ENCODE peak calls at places on chromosomes 16 and 17, in nine cellular contexts. J is sigmoid colon; D is ascending aorta; W is hepatocyte; E is tibial artery; Q is endothelial cell of umbilical vein; L is naive thymus-derived CD4-positive, alpha-beta T cell; G is neural progenitor cell; X is thyroid gland. A is an unnamed sample.

GRCh38 chr17:48596000-48596734 is 2.6 kb upstream of the HOXB5 start:
- DNase-seq in J (no peak), D (no peak), W (peak; percentile 33), E (no peak), Q (no peak), L (no peak), G (no peak), X (no peak), A (no peak)

GRCh38 chr17:8995711-8996110 is 25.6 kb upstream of the NTN1 start:
- DNase-seq in J (no peak), D (no peak), W (no peak), E (no peak), Q (no peak), L (no peak), G (peak; percentile 42), X (no peak), A (no peak)

GRCh38 chr16:89122322-89122831 is 28.7 kb downstream of the ACSF3 start:
- DNase-seq in J (no peak), D (no peak), W (no peak), E (no peak), Q (no peak), L (peak; percentile 86), G (no peak), X (peak; percentile 44), A (no peak)

GRCh38 chr17:65389956-65390355 is 171.5 kb downstream of the AXIN2 start:
- DNase-seq in J (no peak), D (no peak), W (no peak), E (no peak), Q (no peak), L (no peak), G (no peak), X (no peak), A (peak; percentile 33)

GRCh38 chr17:66184392-66184791 is 7.5 kb downstream of the CEP112 start:
- DNase-seq in J (no peak), D (no peak), W (no peak), E (no peak), Q (no peak), L (no peak), G (no peak), X (no peak), A (no peak)

GRCh38 chr17:56992364-56992763 is 14.4 kb downstream of the SCPEP1 start:
- DNase-seq in J (no peak), D (no peak), W (no peak), E (no peak), Q (no peak), L (no peak), G (no peak), X (no peak), A (no peak)

GRCh38 chr16:67244387-67245188 is 2.7 kb downstream of the FHOD1 start:
- DNase-seq in J (peak; percentile 83), D (peak; percentile 89), W (peak; percentile 55), E (peak; percentile 81), Q (peak; percentile 76), L (peak; percentile 83), G (no peak), X (peak; percentile 26), A (peak; percentile 95)

GRCh38 chr17:48732688-48733629 is 4.4 kb upstream of the HOXB13 start:
- DNase-seq in J (peak; percentile 53), D (no peak), W (no peak), E (no peak), Q (no peak), L (no peak), G (peak; percentile 50), X (no peak), A (no peak)

GRCh38 chr17:77685881-77686486 is 272.5 kb upstream of the TNRC6C start:
- DNase-seq in J (peak; percentile 5), D (peak; percentile 13), W (no peak), E (no peak), Q (no peak), L (no peak), G (no peak), X (no peak), A (no peak)

GRCh38 chr16:1420111-1420539 is 422 bp downstream of the UQCC4 start:
- DNase-seq in J (no peak), D (no peak), W (peak; percentile 19), E (no peak), Q (no peak), L (peak; percentile 30), G (no peak), X (no peak), A (no peak)

GRCh38 chr17:46157443-46158107 is 35.7 kb downstream of the KANSL1 start:
- DNase-seq in J (no peak), D (no peak), W (no peak), E (no peak), Q (peak; percentile 63), L (no peak), G (no peak), X (no peak), A (no peak)

GRCh38 chr17:82664701-82665182 is 16.5 kb upstream of the WDR45B start:
- DNase-seq in J (no peak), D (no peak), W (no peak), E (no peak), Q (no peak), L (no peak), G (peak; percentile 44), X (no peak), A (no peak)

GRCh38 chr17:73401911-73402310 is 90.1 kb upstream of the CDC42EP4 start:
- DNase-seq in J (no peak), D (no peak), W (no peak), E (no peak), Q (no peak), L (no peak), G (peak; percentile 28), X (no peak), A (no peak)

GRCh38 chr16:67399218-67399733 is 6.0 kb upstream of the TPPP3 start:
- DNase-seq in J (no peak), D (no peak), W (peak; percentile 72), E (no peak), Q (peak; percentile 47), L (no peak), G (peak; percentile 90), X (peak; percentile 53), A (peak; percentile 54)

GRCh38 chr17:17107281-17107680 is 65.0 kb downstream of the MPRIP start:
- DNase-seq in J (no peak), D (no peak), W (no peak), E (no peak), Q (no peak), L (no peak), G (no peak), X (no peak), A (no peak)

GRCh38 chr17:17109896-17110295 is 67.6 kb downstream of the MPRIP start:
- DNase-seq in J (no peak), D (no peak), W (no peak), E (peak; percentile 41), Q (no peak), L (no peak), G (no peak), X (peak; percentile 77), A (no peak)

GRCh38 chr17:17109231-17109630 is 67.0 kb downstream of the MPRIP start:
- DNase-seq in J (no peak), D (no peak), W (no peak), E (no peak), Q (no peak), L (no peak), G (no peak), X (peak; percentile 48), A (no peak)

GRCh38 chr17:17107891-17108680 is 65.8 kb downstream of the MPRIP start:
- DNase-seq in J (no peak), D (no peak), W (no peak), E (no peak), Q (no peak), L (no peak), G (no peak), X (no peak), A (no peak)

GRCh38 chr17:17108681-17109049 is 66.4 kb downstream of the MPRIP start:
- DNase-seq in J (no peak), D (no peak), W (no peak), E (peak; percentile 41), Q (no peak), L (no peak), G (no peak), X (peak; percentile 77), A (no peak)
- H3K4me1 ChIP-seq in J (peaks cover 66% of the 10 kb centered on the region), D (peaks cover 11% of the 10 kb centered on the region), W (peaks cover 31% of the 10 kb centered on the region), E (peaks cover 62% of the 10 kb centered on the region), Q (no peaks in the 10 kb centered on the region), L (peaks cover 35% of the 10 kb centered on the region), G (peaks cover 19% of the 10 kb centered on the region), X (peaks cover 82% of the 10 kb centered on the region), A (peaks cover 3% of the 10 kb centered on the region)

DNA sequence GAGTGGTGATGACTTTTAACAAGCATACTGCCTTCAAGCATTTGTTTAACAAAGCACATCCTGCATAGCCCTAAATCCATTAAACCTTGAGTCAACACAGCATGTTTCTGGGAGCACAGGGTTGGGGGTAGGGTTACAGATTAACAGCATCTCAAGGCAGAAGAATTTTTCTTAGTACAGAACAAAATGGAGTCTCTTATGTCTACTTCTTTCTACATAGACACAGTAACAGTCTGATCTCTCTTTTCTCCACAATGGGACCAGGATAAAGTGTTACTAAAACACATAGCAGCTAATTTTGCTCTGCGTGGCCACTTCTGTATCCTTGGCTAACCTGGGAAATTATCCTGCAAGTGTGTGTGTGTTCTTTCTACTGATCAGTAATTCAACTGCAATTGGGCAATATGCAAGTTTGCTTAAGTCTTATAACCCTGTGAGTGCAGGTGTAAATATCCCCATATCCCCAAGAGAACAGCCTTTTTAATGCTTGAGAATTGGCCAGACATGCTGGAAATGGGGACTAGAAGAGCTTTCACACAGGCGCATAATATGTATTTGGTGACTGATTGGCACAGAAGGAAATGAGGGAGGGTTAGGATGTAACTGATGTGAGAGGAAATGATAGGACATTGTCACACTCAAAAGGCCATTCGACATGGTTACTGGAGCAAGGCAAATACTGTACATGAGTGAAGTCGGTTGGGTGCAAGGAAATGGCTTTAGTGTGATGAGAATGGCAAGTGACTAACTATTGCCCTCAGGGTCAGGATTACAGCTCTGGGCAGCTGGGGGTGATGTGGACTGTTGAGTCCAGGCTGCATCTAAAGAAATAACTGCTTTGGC is 10.8 kb upstream of the ANKS4B start:
- DNase-seq in J (no peak), D (no peak), W (no peak), E (no peak), Q (no peak), L (no peak), G (no peak), X (no peak), A (no peak)
- H3K27ac ChIP-seq in J (no peak overlapping the region), D (no peak overlapping the region), W (peak overlapping the region; percentile 89), E (no peak overlapping the region), Q (no peak overlapping the region), L (no peak overlapping the region), G (no peak overlapping the region), X (no peak overlapping the region), A (no peak overlapping the region)

DNA sequence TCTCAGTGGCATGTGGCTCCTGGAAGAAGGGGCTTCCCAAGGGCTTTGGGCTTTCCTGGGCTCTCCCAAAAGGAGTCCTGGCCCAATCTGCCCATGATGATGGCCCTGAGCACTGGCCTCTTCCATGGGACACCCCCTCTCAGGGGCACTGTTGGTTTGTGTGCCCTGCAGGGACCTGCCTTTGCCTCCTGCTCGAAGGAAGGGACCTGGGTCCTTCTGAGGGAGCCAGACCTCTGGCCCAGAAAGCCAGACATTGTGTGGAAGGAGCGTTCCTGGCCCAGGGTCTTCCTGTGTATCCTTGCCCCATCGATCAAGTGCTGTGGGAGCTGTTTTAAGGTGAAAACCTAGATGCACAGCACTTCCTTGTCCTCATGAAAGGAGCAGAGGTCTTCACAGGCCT is 1689.3 kb downstream of the TP53TG3F start:
- DNase-seq in J (no peak), D (no peak), W (no peak), E (no peak), Q (no peak), L (no peak), G (no peak), X (no peak), A (no peak)
- H3K9me3 ChIP-seq in J (no peaks in the 10 kb centered on the region), D (no peaks in the 10 kb centered on the region), W (no peaks in the 10 kb centered on the region), E (peaks cover 19% of the 10 kb centered on the region), Q (peaks cover 16% of the 10 kb centered on the region), L (no peaks in the 10 kb centered on the region), G (peaks cover 8% of the 10 kb centered on the region), X (no peaks in the 10 kb centered on the region), A (peaks cover 58% of the 10 kb centered on the region)

GRCh38 chr17:13933597-13934276 is 135.6 kb upstream of the COX10 start:
- DNase-seq in J (no peak), D (no peak), W (no peak), E (no peak), Q (no peak), L (no peak), G (no peak), X (no peak), A (no peak)
- H3K4me1 ChIP-seq in J (no peaks in the 10 kb centered on the region), D (no peaks in the 10 kb centered on the region), W (peaks cover 4% of the 10 kb centered on the region), E (no peaks in the 10 kb centered on the region), Q (no peaks in the 10 kb centered on the region), L (no peaks in the 10 kb centered on the region), G (no peaks in the 10 kb centered on the region), X (no peaks in the 10 kb centered on the region), A (no peaks in the 10 kb centered on the region)